ENCODE peak calls at places on chromosomes 1 and 21, in eight cellular contexts. L is epithelial cell of proximal tubule, I is AG04450, F is neural progenitor cell, Z is Peyer's patch, Q is mucosa of descending colon, M is BJ, P is psoas muscle. J is an unnamed sample.

GRCh38 chr1:32888677-32889420 is 2.6 kb downstream of the HPCA start:
- DNase-seq in L (no peak), I (no peak), F (no peak), Z (no peak), Q (no peak), M (no peak), P (no peak), J (no peak)

GRCh38 chr1:53606197-53607095 is 132.5 kb downstream of the GLIS1 start:
- DNase-seq in L (no peak), I (no peak), F (peak), Z (no peak), Q (no peak), M (no peak), P (no peak), J (no peak)

GRCh38 chr1:53298163-53298685 is 29.6 kb downstream of the LRP8 start:
- DNase-seq in L (no peak), I (no peak), F (no peak), Z (no peak), Q (no peak), M (no peak), P (no peak), J (no peak)

GRCh38 chr1:45172015-45172414 is 34.4 kb downstream of the ZSWIM5 start:
- DNase-seq in L (no peak), I (no peak), F (no peak), Z (no peak), Q (no peak), M (no peak), P (no peak), J (no peak)

GRCh38 chr21:31888936-31889371 is 16.1 kb downstream of the HUNK start:
- DNase-seq in L (peak), I (no peak), F (peak), Z (no peak), Q (no peak), M (no peak), P (no peak), J (peak)

GRCh38 chr1:74732960-74733615 is at the start of the genes CRYZ and TYW3:
- DNase-seq in L (peak), I (peak), F (no peak), Z (peak), Q (peak), M (peak), P (peak), J (peak)

GRCh38 chr1:169866577-169866976 is 27.1 kb downstream of the SCYL3 start:
- DNase-seq in L (no peak), I (no peak), F (no peak), Z (no peak), Q (no peak), M (no peak), P (no peak), J (no peak)

GRCh38 chr1:216285052-216285451 is 138.2 kb downstream of the USH2A start:
- DNase-seq in L (no peak), I (no peak), F (no peak), Z (no peak), Q (no peak), M (no peak), P (no peak), J (no peak)

GRCh38 chr1:244866355-244866754 is 2.0 kb upstream of the HNRNPU start:
- DNase-seq in L (no peak), I (no peak), F (no peak), Z (no peak), Q (no peak), M (no peak), P (no peak), J (no peak)

GRCh38 chr1:167635233-167635648 is 5.2 kb downstream of the RCSD1 start:
- DNase-seq in L (no peak), I (no peak), F (peak), Z (no peak), Q (no peak), M (no peak), P (peak), J (no peak)

GRCh38 chr21:21001591-21002100 is 3.4 kb downstream of the NCAM2 start:
- DNase-seq in L (no peak), I (no peak), F (no peak), Z (no peak), Q (no peak), M (no peak), P (no peak), J (no peak)

GRCh38 chr1:12436345-12436658 is 181.7 kb downstream of the DHRS3 start:
- DNase-seq in L (no peak), I (no peak), F (no peak), Z (no peak), Q (no peak), M (no peak), P (no peak), J (no peak)

GRCh38 chr1:216580538-216581057 is 142.6 kb downstream of the ESRRG start:
- DNase-seq in L (no peak), I (no peak), F (no peak), Z (no peak), Q (no peak), M (no peak), P (no peak), J (no peak)

GRCh38 chr1:44924835-44925464 is 61.4 kb downstream of the EIF2B3 start:
- DNase-seq in L (no peak), I (peak), F (peak), Z (no peak), Q (peak), M (peak), P (no peak), J (no peak)

GRCh38 chr1:2969870-2970291 is 51.4 kb upstream of the ACTRT2 start:
- DNase-seq in L (no peak), I (no peak), F (no peak), Z (no peak), Q (no peak), M (no peak), P (no peak), J (no peak)

GRCh38 chr1:203669739-203670138 is 43.1 kb downstream of the ATP2B4 start:
- DNase-seq in L (no peak), I (no peak), F (no peak), Z (no peak), Q (no peak), M (no peak), P (no peak), J (no peak)

GRCh38 chr1:223748773-223749733 is 36.7 kb downstream of the CAPN2 start:
- DNase-seq in L (no peak), I (no peak), F (peak), Z (peak), Q (peak), M (no peak), P (peak), J (peak)

GRCh38 chr1:223183268-223183862 is 40.3 kb upstream of the TLR5 start:
- DNase-seq in L (no peak), I (no peak), F (no peak), Z (no peak), Q (no peak), M (no peak), P (no peak), J (no peak)

GRCh38 chr1:228801068-228801467 is 65.8 kb downstream of the RHOU start:
- DNase-seq in L (no peak), I (no peak), F (no peak), Z (no peak), Q (no peak), M (no peak), P (no peak), J (no peak)

GRCh38 chr1:111879086-111879485 is 110.4 kb downstream of the KCND3 start:
- DNase-seq in L (no peak), I (peak), F (no peak), Z (no peak), Q (no peak), M (no peak), P (no peak), J (no peak)

GRCh38 chr1:7564097-7564496 is 207.0 kb upstream of the VAMP3 start:
- DNase-seq in L (no peak), I (no peak), F (no peak), Z (no peak), Q (no peak), M (no peak), P (no peak), J (no peak)

GRCh38 chr1:1348420-1349255 is 580 bp downstream of the DVL1 start:
- DNase-seq in L (no peak), I (no peak), F (no peak), Z (no peak), Q (peak), M (no peak), P (no peak), J (no peak)

GRCh38 chr1:64894438-64895196 is 71.7 kb downstream of the JAK1 start:
- DNase-seq in L (no peak), I (no peak), F (no peak), Z (no peak), Q (no peak), M (no peak), P (no peak), J (no peak)

GRCh38 chr1:30670195-30671060 is 53.0 kb downstream of the MATN1 start:
- DNase-seq in L (no peak), I (no peak), F (no peak), Z (no peak), Q (no peak), M (peak), P (no peak), J (no peak)

GRCh38 chr1:100360790-100361232 is 8.5 kb downstream of the CDC14A start:
- DNase-seq in L (no peak), I (no peak), F (peak), Z (no peak), Q (no peak), M (no peak), P (no peak), J (no peak)

GRCh38 chr1:34265396-34265795 is 88.7 kb downstream of the C1orf94 start:
- DNase-seq in L (no peak), I (no peak), F (no peak), Z (no peak), Q (no peak), M (no peak), P (no peak), J (no peak)

GRCh38 chr1:9823943-9824701 is at the start of gene CLSTN1:
- DNase-seq in L (no peak), I (peak), F (peak), Z (peak), Q (peak), M (no peak), P (peak), J (peak)

GRCh38 chr1:9826616-9827015 is 2.9 kb upstream of the CLSTN1 start:
- DNase-seq in L (no peak), I (no peak), F (no peak), Z (no peak), Q (no peak), M (no peak), P (no peak), J (no peak)

GRCh38 chr1:9826087-9826486 is 2.3 kb upstream of the CLSTN1 start:
- DNase-seq in L (no peak), I (no peak), F (no peak), Z (no peak), Q (no peak), M (no peak), P (no peak), J (no peak)

GRCh38 chr1:9824702-9825089 is 931 bp upstream of the CLSTN1 start:
- DNase-seq in L (no peak), I (no peak), F (no peak), Z (no peak), Q (no peak), M (no peak), P (no peak), J (no peak)

GRCh38 chr1:9825101-9826074 is 1.6 kb upstream of the CLSTN1 start:
- DNase-seq in L (peak), I (no peak), F (peak), Z (peak), Q (peak), M (no peak), P (peak), J (no peak)
- TF ChIP-seq CTCF in L (peak), I (no peak), F (no peak), Z (no peak), Q (no peak), M (no peak), P (no peak), J (no peak)

GRCh38 chr21:34812510-34813265 is 143.9 kb downstream of the CLIC6 start:
- DNase-seq in L (no peak), I (peak), F (no peak), Z (no peak), Q (no peak), M (peak), P (no peak), J (no peak)

GRCh38 chr21:34810786-34811185 is 142.0 kb downstream of the CLIC6 start:
- DNase-seq in L (no peak), I (no peak), F (no peak), Z (no peak), Q (no peak), M (no peak), P (no peak), J (no peak)

GRCh38 chr21:34811368-34811767 is 142.6 kb downstream of the CLIC6 start:
- DNase-seq in L (no peak), I (no peak), F (no peak), Z (no peak), Q (no peak), M (no peak), P (no peak), J (no peak)

GRCh38 chr21:34814529-34814951 is 145.7 kb downstream of the CLIC6 start:
- DNase-seq in L (no peak), I (no peak), F (no peak), Z (no peak), Q (no peak), M (no peak), P (no peak), J (no peak)

DNA sequence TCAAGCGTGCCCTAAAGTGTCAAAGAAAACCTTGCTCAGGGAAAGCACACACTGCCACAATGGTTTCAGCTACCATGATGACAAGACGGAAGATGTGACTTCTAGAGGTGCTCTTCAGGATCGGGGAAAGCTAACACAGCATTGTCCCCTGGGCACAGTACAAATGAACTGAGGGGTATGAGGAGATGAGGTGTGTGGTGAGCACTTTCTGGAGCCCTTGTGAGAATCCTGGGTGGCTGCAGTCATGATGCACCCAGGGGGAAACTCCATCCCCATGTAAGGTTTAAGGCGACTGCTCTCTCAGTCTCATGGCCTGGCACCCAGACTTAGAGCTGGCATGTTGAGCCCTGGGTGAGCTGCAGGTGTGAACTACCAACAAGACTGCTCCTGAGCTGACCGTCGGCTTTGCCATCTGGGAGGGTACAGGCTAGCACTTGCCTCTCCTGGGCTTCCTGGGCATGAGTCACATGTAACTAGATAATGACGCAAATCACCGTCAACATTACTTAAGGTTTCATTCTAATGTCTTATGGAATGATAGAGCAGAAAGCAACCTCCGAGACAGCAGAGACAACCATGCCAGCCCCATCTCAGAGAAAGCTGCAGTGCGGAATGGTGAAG is 144.6 kb downstream of the CLIC6 start:
- DNase-seq in L (no peak), I (peak), F (no peak), Z (no peak), Q (no peak), M (no peak), P (no peak), J (no peak)
- TF ChIP-seq CTCF in L (no peak), I (no peak), F (no peak), Z (no peak), Q (no peak), M (no peak), P (no peak), J (no peak)

GRCh38 chr1:22829001-22829989 is 118.7 kb downstream of the EPHB2 start:
- DNase-seq in L (no peak), I (no peak), F (peak), Z (no peak), Q (no peak), M (no peak), P (no peak), J (no peak)

GRCh38 chr1:22831729-22832413 is 121.2 kb downstream of the EPHB2 start:
- DNase-seq in L (peak), I (peak), F (no peak), Z (no peak), Q (peak), M (peak), P (peak), J (no peak)

GRCh38 chr1:22828151-22828817 is 117.6 kb downstream of the EPHB2 start:
- DNase-seq in L (no peak), I (no peak), F (no peak), Z (no peak), Q (no peak), M (no peak), P (no peak), J (no peak)

GRCh38 chr1:22830747-22831340 is 120.2 kb downstream of the EPHB2 start:
- DNase-seq in L (no peak), I (no peak), F (no peak), Z (no peak), Q (no peak), M (no peak), P (no peak), J (no peak)

GRCh38 chr1:22830131-22830566 is 119.5 kb downstream of the EPHB2 start:
- DNase-seq in L (no peak), I (no peak), F (no peak), Z (no peak), Q (no peak), M (no peak), P (no peak), J (no peak)
- TF ChIP-seq CTCF in L (no peak), I (peak), F (no peak), Z (no peak), Q (no peak), M (no peak), P (no peak), J (no peak)

GRCh38 chr1:109629372-109630030 is 9.9 kb downstream of the AMPD2 start:
- DNase-seq in L (no peak), I (no peak), F (no peak), Z (no peak), Q (no peak), M (no peak), P (no peak), J (no peak)

GRCh38 chr1:109631513-109632260 is 12.1 kb downstream of the AMPD2 start:
- DNase-seq in L (no peak), I (no peak), F (no peak), Z (no peak), Q (no peak), M (no peak), P (no peak), J (no peak)

GRCh38 chr1:109628540-109629321 is 9.1 kb downstream of the AMPD2 start:
- DNase-seq in L (peak), I (no peak), F (no peak), Z (no peak), Q (no peak), M (no peak), P (no peak), J (no peak)

GRCh38 chr1:109630881-109631512 is 11.4 kb downstream of the AMPD2 start:
- DNase-seq in L (no peak), I (no peak), F (no peak), Z (no peak), Q (no peak), M (no peak), P (no peak), J (no peak)

DNA sequence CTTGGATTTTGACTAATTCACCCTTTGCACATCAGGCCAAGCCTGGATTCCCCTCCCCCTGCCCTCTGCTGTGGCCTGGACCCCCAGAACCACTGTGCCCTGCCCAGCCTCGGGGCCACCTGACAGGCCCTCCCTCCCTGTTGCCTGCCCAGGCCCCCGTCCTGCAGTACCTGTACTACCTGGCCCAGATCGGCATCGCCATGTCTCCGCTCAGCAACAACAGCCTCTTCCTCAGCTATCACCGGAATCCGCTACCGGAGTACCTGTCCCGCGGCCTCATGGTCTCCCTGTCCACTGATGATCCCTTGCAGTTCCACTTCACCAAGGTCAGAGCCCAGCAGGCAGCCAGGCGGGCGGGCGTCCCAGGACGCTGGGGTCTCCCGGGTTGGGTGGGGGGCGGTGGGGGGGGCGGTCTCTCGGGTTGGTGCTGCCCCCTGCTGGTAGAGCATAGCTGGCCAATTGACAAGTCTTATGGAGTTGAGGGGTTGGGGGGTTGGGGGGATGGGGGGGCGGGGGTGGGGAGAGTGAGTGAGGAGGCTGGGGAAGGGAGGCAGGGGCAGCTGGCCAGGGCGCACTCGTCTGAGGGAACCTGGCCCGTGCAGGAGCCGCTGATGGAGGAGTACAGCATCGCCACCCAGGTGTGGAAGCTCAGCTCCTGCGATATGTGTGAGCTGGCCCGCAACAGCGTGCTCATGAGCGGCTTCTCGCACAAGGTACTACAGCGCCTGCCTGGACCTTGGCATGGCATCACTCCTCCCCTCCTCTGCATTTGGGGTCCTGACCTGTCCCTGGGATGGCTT is 10.6 kb downstream of the AMPD2 start:
- DNase-seq in L (no peak), I (no peak), F (peak), Z (peak), Q (peak), M (no peak), P (no peak), J (peak)
- TF ChIP-seq CTCF in L (peak), I (peak), F (peak), Z (no peak), Q (no peak), M (peak), P (no peak), J (peak)

DNA sequence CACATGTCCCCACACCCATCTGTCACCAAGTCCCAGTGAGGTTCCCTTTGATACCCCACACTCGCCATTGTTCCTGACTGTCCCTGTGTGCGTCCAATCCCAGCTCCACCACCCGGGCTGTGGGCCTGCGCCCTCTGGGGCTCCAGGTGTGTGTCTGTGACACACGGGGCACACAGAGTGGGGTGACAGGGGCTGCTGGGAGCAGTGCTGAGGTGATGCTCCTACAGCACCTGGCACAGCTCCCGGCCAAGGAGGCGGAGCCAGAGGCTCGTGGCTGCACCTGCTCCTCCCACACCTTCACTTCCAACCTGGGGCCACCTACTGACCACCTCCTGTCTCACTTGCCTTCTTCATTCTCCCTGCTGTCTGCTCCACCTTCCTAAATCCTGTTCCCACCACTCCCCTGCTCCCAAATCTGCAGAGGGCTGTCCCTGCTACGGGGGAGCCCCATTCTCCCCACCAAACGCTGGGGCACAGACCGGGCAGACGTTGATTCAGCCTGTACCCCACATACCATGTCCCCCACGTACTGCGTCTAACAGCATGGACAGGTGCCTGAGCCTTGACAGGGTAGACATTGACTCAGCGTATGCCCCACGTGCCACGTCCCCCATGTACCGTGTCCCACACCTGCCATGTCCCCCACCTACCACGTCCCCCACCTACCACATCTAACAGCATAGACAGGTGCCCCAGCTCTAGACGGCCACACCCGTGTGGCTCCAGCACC is 16.4 kb downstream of the WDR4 start:
- DNase-seq in L (no peak), I (no peak), F (no peak), Z (no peak), Q (peak), M (no peak), P (no peak), J (no peak)
- TF ChIP-seq CTCF in L (peak), I (no peak), F (no peak), Z (peak), Q (no peak), M (no peak), P (no peak), J (no peak)

GRCh38 chr1:92968138-92969032 is 7.1 kb upstream of the DIPK1A start:
- DNase-seq in L (no peak), I (no peak), F (peak), Z (peak), Q (peak), M (no peak), P (no peak), J (no peak)
- TF ChIP-seq CTCF in L (peak), I (peak), F (peak), Z (peak), Q (no peak), M (peak), P (peak), J (peak)